ENCODE peak calls at places on chromosomes 13 and 19, in ten cellular contexts. B is stomach, K is adrenal gland, U is ovary, D is uterus, F is A549, M is lower leg skin, W is Peyer's patch, G is thyroid gland, J is heart left ventricle. H is an unnamed sample.
A peak's percentile ranks its signal among the peaks of the same experiment; 100 is the strongest.

GRCh38 chr13:100106005-100106404 is 17.1 kb downstream of the PCCA start:
- DNase-seq in B (no peak), M (no peak), G (no peak), D (no peak), J (no peak), K (no peak), F (no peak), U (no peak), W (no peak), H (no peak)

GRCh38 chr13:33727356-33728083 is 90.4 kb upstream of the RFC3 start:
- DNase-seq in F (no peak), K (no peak), D (no peak), G (no peak), B (no peak), U (no peak), M (no peak), J (no peak), W (no peak), H (no peak)

GRCh38 chr13:73335938-73336337 is 277.1 kb downstream of the KLF5 start:
- DNase-seq in F (no peak), D (no peak), W (no peak), B (no peak), U (no peak), K (no peak), G (no peak), M (no peak), J (no peak), H (no peak)

GRCh38 chr13:44619651-44620050 is 43.5 kb upstream of the TSC22D1 start:
- DNase-seq in D (no peak), B (no peak), G (no peak), U (no peak), W (no peak), K (no peak), M (no peak), F (no peak), J (no peak), H (no peak)

GRCh38 chr13:44410328-44410859 is 36.8 kb downstream of the SERP2 start:
- DNase-seq in B (peak; percentile 58), U (no peak), F (no peak), G (no peak), W (no peak), D (no peak), J (no peak), M (no peak), K (no peak), H (no peak)

GRCh38 chr13:41577437-41577836 is 120.1 kb downstream of the RGCC start:
- DNase-seq in W (no peak), G (peak; percentile 56), K (no peak), U (no peak), M (peak; percentile 90), J (peak; percentile 33), D (no peak), F (no peak), B (peak; percentile 40), H (no peak)

GRCh38 chr13:93977986-93978385 is 501.5 kb downstream of the DCT start:
- DNase-seq in U (no peak), F (no peak), D (no peak), K (no peak), B (no peak), M (no peak), G (no peak), J (no peak), W (no peak), H (no peak)

GRCh38 chr13:107716241-107716640 is 499.1 kb downstream of the LIG4 start:
- DNase-seq in W (no peak), D (no peak), B (no peak), U (no peak), J (no peak), F (no peak), G (no peak), M (no peak), K (no peak), H (no peak)

GRCh38 chr13:102800145-102801041 is 1.5 kb downstream of the BIVM start:
- DNase-seq in G (peak; percentile 77), B (peak; percentile 83), D (peak; percentile 73), W (peak; percentile 71), M (peak; percentile 95), J (peak; percentile 87), K (peak; percentile 81), U (peak; percentile 72), F (peak; percentile 68), H (peak; percentile 91)

GRCh38 chr13:102799544-102800144 is 725 bp downstream of the BIVM start:
- DNase-seq in M (peak; percentile 87), B (peak; percentile 29), W (no peak), U (peak; percentile 18), G (peak; percentile 33), F (peak; percentile 6), D (no peak), J (peak; percentile 46), K (peak; percentile 22), H (peak; percentile 49)

GRCh38 chr13:102793583-102794355 is 5.0 kb downstream of the POGLUT2 start:
- DNase-seq in M (no peak), B (no peak), U (no peak), J (no peak), G (no peak), D (no peak), F (no peak), K (no peak), W (no peak), H (no peak)

DNA sequence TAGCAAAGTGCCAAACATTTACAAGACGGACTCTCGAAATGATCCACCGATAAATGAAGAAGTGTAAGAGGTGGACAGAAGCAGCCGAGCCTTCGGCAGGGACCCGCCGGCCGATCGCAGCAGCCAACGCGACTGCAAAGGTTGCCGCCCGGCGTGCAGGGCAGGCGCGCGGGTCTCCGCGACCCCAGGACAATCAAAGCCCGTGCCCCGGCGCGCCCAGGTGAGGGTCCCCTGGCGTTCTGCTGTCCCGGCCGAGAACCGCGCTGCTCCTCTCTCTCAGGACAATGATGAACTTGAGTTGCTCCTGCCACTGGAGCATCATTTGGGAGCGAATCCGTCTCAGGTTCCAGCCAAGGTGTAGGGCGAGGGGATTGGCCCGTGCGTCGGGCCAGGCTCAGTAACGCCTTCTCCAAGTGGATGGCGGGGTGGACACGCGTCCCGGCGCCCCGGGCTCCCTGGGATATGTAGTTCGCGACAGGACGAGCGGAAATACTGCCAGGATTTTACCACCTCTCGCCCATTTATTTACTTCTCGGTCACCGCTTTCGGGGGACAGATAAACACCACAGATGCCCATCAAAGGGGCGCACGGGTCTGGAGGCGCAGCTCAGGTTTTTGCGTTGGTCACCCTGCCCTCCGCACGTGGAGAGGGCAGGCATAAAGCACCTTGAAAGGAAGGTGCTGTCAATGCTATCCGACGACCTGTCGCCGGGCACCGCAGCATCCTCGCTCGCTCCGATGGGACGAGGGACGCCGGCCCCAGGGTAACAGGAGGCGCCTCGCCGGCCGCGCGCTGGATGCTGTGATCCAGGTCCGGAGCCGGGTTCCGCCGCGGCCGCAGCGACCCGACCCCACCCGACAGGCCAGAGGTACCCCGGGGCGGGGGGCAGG is at the start of the genes BIVM and POGLUT2:
- DNase-seq in J (peak; percentile 91), U (peak; percentile 85), W (peak; percentile 61), G (peak; percentile 89), M (peak; percentile 98), B (peak; percentile 90), K (peak; percentile 94), F (peak; percentile 87), D (peak; percentile 90), H (peak; percentile 100)
- TF ChIP-seq POLR2A in J (peak; percentile 56), U (no peak), W (no peak), G (no peak), M (no peak), B (no peak), K (peak; percentile 53), F (peak; percentile 40), D (peak; percentile 42), H (peak; percentile 55)

GRCh38 chr19:1473056-1473400 is 6.0 kb downstream of the C19orf25 start:
- DNase-seq in J (peak; percentile 16), B (no peak), F (no peak), K (no peak), G (no peak), M (no peak), U (no peak), W (no peak), D (no peak), H (no peak)

GRCh38 chr19:1473424-1473851 is 5.6 kb downstream of the C19orf25 start:
- DNase-seq in U (no peak), D (no peak), M (no peak), K (no peak), F (no peak), W (no peak), G (no peak), B (no peak), J (no peak), H (no peak)

GRCh38 chr19:1471514-1472107 is 7.4 kb downstream of the C19orf25 start:
- DNase-seq in G (no peak), U (no peak), M (no peak), K (no peak), J (peak; percentile 20), W (no peak), B (no peak), F (no peak), D (no peak), H (no peak)

GRCh38 chr19:1470864-1471513 is 8.0 kb downstream of the C19orf25 start:
- DNase-seq in D (no peak), J (peak; percentile 19), K (no peak), G (no peak), B (no peak), U (no peak), F (no peak), W (no peak), M (no peak), H (no peak)

GRCh38 chr19:1472227-1473055 is 6.6 kb downstream of the C19orf25 start:
- DNase-seq in J (peak; percentile 21), U (no peak), K (no peak), W (no peak), B (no peak), M (no peak), D (no peak), G (no peak), F (no peak), H (no peak)
- TF ChIP-seq POLR2A in J (no peak), U (no peak), K (no peak), W (no peak), B (no peak), M (no peak), D (no peak), G (no peak), F (no peak), H (no peak)

DNA sequence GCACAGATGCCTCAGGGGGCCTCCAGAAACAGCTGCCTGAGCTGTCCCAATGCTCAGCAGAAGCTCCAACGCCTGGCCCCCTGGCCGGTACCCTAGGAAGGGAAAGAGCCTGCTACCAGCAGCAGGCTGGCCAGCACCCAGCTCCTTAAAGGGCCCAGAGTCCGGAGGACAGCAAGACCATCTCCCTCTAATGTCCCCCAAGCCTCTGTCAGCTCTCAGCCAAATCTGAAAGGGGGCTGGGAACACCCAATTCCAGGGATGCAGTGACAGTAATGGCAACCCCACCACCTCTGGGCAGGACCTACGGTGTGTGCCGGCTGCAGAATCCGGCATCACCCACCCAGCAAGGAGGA is 4.2 kb downstream of the PPP6R1 start:
- DNase-seq in J (no peak), W (no peak), G (no peak), U (no peak), K (no peak), D (no peak), B (no peak), F (no peak), M (no peak), H (no peak)
- TF ChIP-seq POLR2A in J (no peak), W (no peak), G (no peak), U (no peak), K (no peak), D (no peak), B (no peak), F (no peak), M (no peak), H (no peak)

DNA sequence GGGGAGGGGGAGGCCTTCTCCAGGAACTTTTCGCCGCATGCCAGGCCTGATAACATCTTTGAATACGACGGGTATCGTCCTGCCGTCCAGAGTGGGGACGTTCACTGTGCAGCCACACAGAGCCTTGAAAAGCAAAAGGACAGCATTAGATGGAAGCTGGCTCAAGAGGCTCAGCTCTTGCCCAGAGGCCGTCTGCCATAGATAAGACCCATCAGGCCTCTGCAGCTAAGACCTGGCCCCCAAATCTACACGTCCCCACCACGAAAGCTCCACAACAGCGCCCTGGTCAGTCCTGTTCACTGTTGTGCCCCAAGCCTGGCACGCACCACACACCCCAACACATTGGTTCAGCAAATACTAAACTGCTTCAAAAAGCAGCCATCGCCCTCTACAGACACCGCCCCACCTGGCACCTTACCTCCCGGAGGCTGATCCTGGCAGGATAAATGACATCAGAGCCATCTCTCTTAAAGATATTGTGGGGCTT is 2.1 kb downstream of the DNAJB1 start:
- DNase-seq in U (no peak), M (no peak), F (no peak), D (no peak), W (no peak), G (no peak), B (no peak), K (no peak), J (no peak), H (no peak)
- TF ChIP-seq POLR2A in U (no peak), M (no peak), F (no peak), D (no peak), W (no peak), G (no peak), B (no peak), K (no peak), J (no peak), H (no peak)

H was measured in H54.